ENCODE peak calls at places on chromosomes 16 and 17, in five cellular contexts. I is AG08396; O is caudate nucleus; N is stimulated activated naive CD4-positive, alpha-beta T cell treated with Interleukin-2 at 50 U/mL for 16 hours; Q is mesendoderm. J is an unnamed sample.

GRCh38 chr17:71180801-71181385 is 939.9 kb upstream of the SOX9 start:
- DNase-seq in I (peak), O (no peak), N (no peak), Q (no peak), J (no peak)

GRCh38 chr16:56614549-56614991 is 6.2 kb downstream of the MT2A start:
- DNase-seq in I (peak), O (no peak), N (no peak), Q (no peak), J (peak)

GRCh38 chr16:81170824-81171223 is 67.7 kb upstream of the BCO1 start:
- DNase-seq in I (no peak), O (no peak), N (no peak), Q (peak), J (no peak)

GRCh38 chr17:2854662-2855061 is 58.4 kb downstream of the RAP1GAP2 start:
- DNase-seq in I (no peak), O (no peak), N (no peak), Q (no peak), J (no peak)

GRCh38 chr17:61574542-61575351 is 16.3 kb downstream of the NACA2 start:
- DNase-seq in I (peak), O (no peak), N (no peak), Q (peak), J (no peak)

GRCh38 chr17:17305282-17305801 is 2.2 kb downstream of the NT5M start:
- DNase-seq in I (no peak), O (no peak), N (peak), Q (no peak), J (peak)

GRCh38 chr17:58289869-58290268 is 9.1 kb upstream of the MPO start:
- DNase-seq in I (no peak), O (no peak), N (no peak), Q (no peak), J (no peak)

GRCh38 chr17:68292689-68293040 is 1.4 kb downstream of the ARSG start:
- DNase-seq in I (no peak), O (no peak), N (no peak), Q (no peak), J (no peak)

GRCh38 chr16:4207683-4208528 is 34.0 kb downstream of the SRL start:
- DNase-seq in I (no peak), O (no peak), N (no peak), Q (no peak), J (no peak)

GRCh38 chr17:19018600-19018950 is 14.0 kb upstream of the FAM83G start:
- DNase-seq in I (no peak), O (no peak), N (no peak), Q (no peak), J (no peak)

GRCh38 chr16:55999683-56000082 is 124.5 kb upstream of the CES5A start:
- DNase-seq in I (no peak), O (no peak), N (no peak), Q (no peak), J (no peak)

GRCh38 chr17:50265690-50266306 is 8.5 kb upstream of the TMEM92 start:
- DNase-seq in I (peak), O (no peak), N (no peak), Q (no peak), J (no peak)

GRCh38 chr17:78709119-78709681 is 72.9 kb downstream of the CYTH1 start:
- DNase-seq in I (no peak), O (no peak), N (no peak), Q (no peak), J (no peak)

GRCh38 chr16:81624718-81625543 is 154.2 kb upstream of the PLCG2 start:
- DNase-seq in I (no peak), O (no peak), N (no peak), Q (no peak), J (no peak)

J was measured in stimulated activated CD4-positive, alpha-beta T cell treated with anti-CD3 and anti-CD28 coated beads, Interleukin-1b, Interleukin-23, amount 100 ng/mL, for 48 hours.